ENCODE peak calls at places on chromosomes 12 and 14, in six cellular contexts. J is pancreas, B is astrocyte of the spinal cord, Q is astrocyte, K is tibial artery, D is WERI-Rb-1. N is an unnamed sample.

GRCh38 chr14:22547309-22547947 is 41.6 kb downstream of the DAD1 start:
- DNase-seq in K (peak; percentile 82), B (no peak), Q (no peak), J (no peak), D (no peak), N (no peak)

GRCh38 chr12:85627584-85627983 is 208.6 kb downstream of the RASSF9 start:
- DNase-seq in D (no peak), K (no peak), B (peak; percentile 53), Q (peak; percentile 89), J (no peak), N (peak; percentile 21)

GRCh38 chr12:42761601-42762350 is 172.2 kb upstream of the PRICKLE1 start:
- DNase-seq in K (no peak), Q (peak; percentile 78), D (no peak), J (no peak), B (no peak), N (no peak)

GRCh38 chr14:88554458-88555286 is at the start of gene PTPN21:
- DNase-seq in D (peak; percentile 61), J (peak; percentile 76), B (peak; percentile 73), K (peak; percentile 88), Q (peak; percentile 47), N (no peak)

GRCh38 chr12:123085730-123086487 is 65.0 kb downstream of the PITPNM2 start:
- DNase-seq in D (no peak), K (no peak), Q (peak; percentile 23), B (peak; percentile 36), J (no peak), N (no peak)

GRCh38 chr12:98453492-98453891 is 61.9 kb upstream of the TMPO start:
- DNase-seq in J (no peak), K (no peak), D (no peak), Q (no peak), B (no peak), N (no peak)

GRCh38 chr14:105467249-105467941 is 7.2 kb upstream of the CRIP2 start:
- DNase-seq in D (no peak), Q (no peak), K (no peak), B (no peak), J (no peak), N (no peak)

GRCh38 chr12:113155641-113156040 is 6.1 kb downstream of the CFAP73 start:
- DNase-seq in J (no peak), D (no peak), B (no peak), K (no peak), Q (no peak), N (no peak)

GRCh38 chr12:25958254-25959068 is at the start of gene RASSF8:
- DNase-seq in B (peak; percentile 77), Q (peak; percentile 49), D (peak; percentile 66), K (peak; percentile 85), J (peak; percentile 69), N (no peak)

GRCh38 chr14:76268700-76269099 is 107.2 kb upstream of the ESRRB start:
- DNase-seq in B (no peak), J (no peak), K (no peak), D (no peak), Q (no peak), N (no peak)

GRCh38 chr12:12717586-12718381 is 616 bp downstream of the CDKN1B start:
- DNase-seq in Q (no peak), D (no peak), J (peak; percentile 59), B (peak; percentile 22), K (peak; percentile 73), N (no peak)

GRCh38 chr12:103278329-103278728 is 217.4 kb downstream of the C12orf42 start:
- DNase-seq in K (no peak), J (no peak), B (no peak), D (no peak), Q (no peak), N (no peak)

DNA sequence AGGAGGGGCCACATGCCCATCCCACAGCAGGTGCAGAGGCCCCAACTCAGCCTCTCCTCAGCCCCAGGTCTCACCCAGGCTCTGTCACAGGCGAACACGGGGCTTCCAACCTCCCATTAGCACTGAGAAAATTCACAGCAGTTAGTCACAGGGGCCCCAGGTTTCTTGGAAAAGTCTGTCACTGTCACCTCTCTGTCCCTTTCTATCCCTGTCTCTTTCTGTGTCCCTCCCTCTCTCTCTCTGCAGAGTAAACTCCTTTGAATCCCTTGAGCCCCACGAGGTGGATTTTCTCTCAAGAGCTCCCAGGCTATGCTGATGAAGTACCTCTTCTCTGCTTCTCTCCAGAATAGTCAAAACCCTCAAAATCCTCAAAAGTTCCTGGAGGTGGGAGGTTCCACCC is 14.0 kb upstream of the ENDOU start:
- DNase-seq in J (no peak), Q (no peak), K (no peak), B (no peak), D (no peak), N (no peak)
- H3K4me3 ChIP-seq in J (no peak overlapping the region), Q (no peak overlapping the region), K (no peak overlapping the region), B (no peak overlapping the region), D (no peak overlapping the region), N (no peak overlapping the region)

GRCh38 chr14:87014854-87015253 is 978.1 kb downstream of the GALC start:
- DNase-seq in Q (no peak), B (no peak), K (no peak), J (no peak), D (peak; percentile 9), N (no peak)
- TF ChIP-seq CTCF in Q (peak; percentile 19), B (peak; percentile 7), K (no peak), J (no peak), D (peak; percentile 41), N (no peak)

DNA sequence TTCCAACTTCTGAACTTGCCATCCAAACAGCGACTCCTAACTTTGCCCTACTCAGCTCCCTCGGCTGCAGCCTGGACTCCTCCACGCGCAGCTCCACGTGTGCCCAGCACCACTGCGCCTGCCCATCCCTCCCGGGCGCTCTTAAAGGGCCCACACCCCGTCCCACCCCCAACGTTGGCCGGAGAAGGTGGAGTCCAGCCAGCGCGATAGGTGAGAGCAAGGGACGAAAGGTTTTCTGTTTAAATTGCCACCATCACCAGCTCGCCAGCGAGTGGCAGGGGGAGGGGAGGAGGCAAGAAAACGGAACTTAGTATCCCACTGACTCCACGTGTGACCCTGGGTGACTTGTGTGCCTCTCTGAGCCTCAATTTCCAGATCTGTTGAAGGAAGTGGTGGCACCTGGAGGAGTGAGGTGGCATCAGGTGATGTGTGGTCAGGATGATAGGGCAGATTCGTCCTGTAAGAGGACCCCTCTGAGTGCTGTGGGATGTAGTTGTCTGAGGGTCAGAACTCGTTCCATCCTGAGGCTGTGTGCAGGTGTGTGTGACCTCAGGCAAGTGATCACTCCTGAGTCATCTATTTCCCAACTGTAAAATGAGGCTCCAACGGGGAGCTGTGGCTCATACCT is 59.7 kb downstream of the TRPV4 start:
- DNase-seq in B (no peak), D (no peak), J (no peak), K (peak; percentile 48), Q (no peak), N (no peak)
- H3K4me3 ChIP-seq in B (no peak overlapping the region), D (no peak overlapping the region), J (peak overlapping the region; percentile 28), K (no peak overlapping the region), Q (no peak overlapping the region), N (no peak overlapping the region)

DNA sequence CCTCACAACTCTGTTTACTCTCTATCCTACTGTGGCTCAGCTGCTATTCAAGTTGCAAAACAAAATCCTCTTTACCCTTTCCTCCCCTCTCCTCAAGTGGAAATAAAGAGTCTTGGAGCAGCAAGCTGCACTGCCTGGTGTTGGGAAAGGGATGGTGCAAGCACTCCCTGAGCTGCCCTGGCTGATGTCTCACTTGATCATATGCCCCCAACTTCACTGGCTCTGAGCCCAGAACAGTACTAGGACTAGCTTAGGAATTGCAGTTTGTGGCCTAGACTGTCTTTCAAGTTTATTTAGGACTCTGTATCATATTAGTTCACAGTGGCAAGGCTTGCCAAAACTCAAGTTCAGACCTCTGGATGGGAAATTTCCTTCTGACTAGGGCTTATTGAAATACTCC is 1683.8 kb upstream of the SEL1L start:
- DNase-seq in D (no peak), J (no peak), B (peak; percentile 48), Q (peak; percentile 0), K (no peak), N (no peak)
- TF ChIP-seq CTCF in D (no peak), J (no peak), B (no peak), Q (no peak), K (no peak), N (no peak)

GRCh38 chr12:32496946-32497345 is 97.6 kb downstream of the FGD4 start:
- DNase-seq in D (no peak), Q (no peak), B (no peak), K (no peak), J (no peak), N (no peak)
- H3K4me3 ChIP-seq in D (no peak overlapping the region), Q (no peak overlapping the region), B (no peak overlapping the region), K (no peak overlapping the region), J (no peak overlapping the region), N (no peak overlapping the region)

GRCh38 chr12:127280393-127281275 is 986.3 kb upstream of the TMEM132C start:
- DNase-seq in D (peak; percentile 72), K (no peak), B (no peak), J (peak; percentile 27), Q (no peak), N (no peak)
- TF ChIP-seq CTCF in D (peak; percentile 99), K (peak; percentile 59), B (peak; percentile 81), J (peak; percentile 91), Q (peak; percentile 50), N (peak; percentile 82)

GRCh38 chr12:67773896-67774295 is 125.4 kb downstream of the DYRK2 start:
- DNase-seq in K (no peak), Q (no peak), B (peak; percentile 59), D (no peak), J (no peak), N (no peak)

GRCh38 chr12:67774983-67775587 is 126.5 kb downstream of the DYRK2 start:
- DNase-seq in J (no peak), B (no peak), D (no peak), K (no peak), Q (no peak), N (no peak)

DNA sequence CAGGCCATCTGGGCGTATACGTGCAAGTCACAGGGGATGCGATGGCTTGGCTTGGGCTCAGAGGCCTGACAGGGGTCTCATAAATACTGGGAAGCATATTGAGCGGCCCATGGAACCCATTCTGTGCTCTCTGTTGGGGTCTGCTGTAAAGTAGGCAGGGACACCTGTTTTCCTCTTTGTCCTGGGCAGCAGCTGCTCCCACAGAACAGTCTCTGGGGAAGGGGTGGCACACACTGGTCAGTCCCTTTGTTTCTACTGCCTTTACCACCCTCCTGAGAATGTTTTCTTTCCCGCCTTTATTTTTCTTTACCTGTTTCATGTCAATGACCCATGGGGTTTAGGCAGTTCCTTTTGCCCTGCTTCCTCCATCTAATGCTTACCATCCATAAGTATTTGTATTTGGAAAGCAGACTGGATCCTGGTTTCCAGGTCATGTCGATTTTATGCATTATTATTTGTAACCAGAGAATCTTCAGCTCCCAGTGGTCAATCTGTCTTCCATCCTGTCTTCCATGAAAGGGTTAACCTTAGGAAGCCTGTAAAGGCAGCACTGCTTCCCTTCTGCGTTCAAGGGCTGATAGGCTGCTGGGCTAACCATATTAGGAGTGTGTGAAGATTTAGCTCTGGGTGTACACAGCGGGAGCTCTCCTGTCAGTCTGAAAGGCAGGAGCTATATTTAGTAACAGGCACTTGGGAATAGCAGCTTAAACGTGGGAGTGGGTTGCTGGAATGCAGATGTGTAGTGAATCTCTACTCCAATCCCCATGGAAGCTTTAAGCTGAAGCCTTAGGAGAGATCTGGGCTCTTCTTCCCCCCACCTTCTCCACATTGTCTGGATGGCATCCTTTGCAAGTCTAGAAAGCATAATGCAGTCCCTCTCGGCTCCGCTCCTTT is 124.0 kb downstream of the DYRK2 start:
- DNase-seq in J (no peak), D (peak; percentile 57), K (no peak), B (peak; percentile 80), Q (peak; percentile 75), N (peak; percentile 49)
- H3K4me3 ChIP-seq in J (no peak overlapping the region), D (no peak overlapping the region), K (peak overlapping the region; percentile 11), B (no peak overlapping the region), Q (no peak overlapping the region), N (no peak overlapping the region)